ENCODE peak calls at places on chromosomes 3 and 15, in eight cellular contexts. Q is tibial nerve, X is Peyer's patch, I is transverse colon, D is thyroid gland, Y is uterus, V is stomach, R is gastrocnemius medialis. K is an unnamed sample.

GRCh38 chr15:57494575-57494974 is 97.1 kb upstream of the MYZAP start:
- DNase-seq in D (no peak), R (no peak), X (no peak), V (no peak), I (no peak), Q (no peak), Y (no peak), K (no peak)

GRCh38 chr3:48016336-48016973 is at the start of gene MAP4:
- DNase-seq in I (no peak), V (no peak), Q (no peak), Y (no peak), R (peak; percentile 46), X (no peak), D (no peak), K (no peak)

GRCh38 chr3:72306800-72307341 is 521.9 kb upstream of the PROK2 start:
- DNase-seq in I (no peak), V (no peak), R (no peak), Y (peak; percentile 53), Q (no peak), D (no peak), X (no peak), K (no peak)

GRCh38 chr3:43373588-43373935 is 87.2 kb downstream of the SNRK start:
- DNase-seq in V (no peak), Y (no peak), D (no peak), I (no peak), R (no peak), X (no peak), Q (no peak), K (no peak)

GRCh38 chr3:100402150-100402706 is 889 bp downstream of the LNP1 start:
- DNase-seq in R (no peak), Q (no peak), D (no peak), V (no peak), Y (no peak), X (no peak), I (no peak), K (no peak)

GRCh38 chr15:79282371-79283251 is at the start of gene ANKRD34C:
- DNase-seq in R (no peak), V (no peak), X (no peak), Y (no peak), D (no peak), I (no peak), Q (no peak), K (no peak)

GRCh38 chr3:107574650-107575049 is 51.9 kb downstream of the BBX start:
- DNase-seq in I (no peak), Q (no peak), Y (no peak), R (no peak), X (no peak), V (no peak), D (no peak), K (no peak)

GRCh38 chr3:10946526-10946925 is 46.0 kb upstream of the SLC6A1 start:
- DNase-seq in Y (no peak), I (no peak), R (no peak), V (no peak), X (no peak), Q (no peak), D (no peak), K (no peak)

GRCh38 chr15:31377030-31377429 is 50.4 kb downstream of the KLF13 start:
- DNase-seq in R (no peak), I (peak; percentile 77), Y (no peak), X (peak; percentile 89), Q (no peak), V (no peak), D (peak; percentile 89), K (no peak)

GRCh38 chr3:108008931-108009635 is 81.7 kb downstream of the CD47 start:
- DNase-seq in V (no peak), R (no peak), D (no peak), Y (no peak), Q (no peak), I (no peak), X (no peak), K (no peak)

GRCh38 chr3:50028336-50028735 is 60.4 kb upstream of the RBM5 start:
- DNase-seq in Y (no peak), I (no peak), X (no peak), Q (no peak), D (no peak), V (no peak), R (no peak), K (no peak)

GRCh38 chr3:39962566-39962965 is 153.2 kb downstream of the MYRIP start:
- DNase-seq in V (no peak), R (no peak), Q (no peak), X (no peak), I (no peak), Y (peak; percentile 16), D (peak; percentile 2), K (no peak)

GRCh38 chr15:63953524-63953923 is 92.8 kb downstream of the DAPK2 start:
- DNase-seq in D (no peak), Q (no peak), V (no peak), R (no peak), I (no peak), Y (no peak), X (no peak), K (no peak)

GRCh38 chr3:194271459-194272035 is 79.6 kb downstream of the CPN2 start:
- DNase-seq in R (no peak), Y (no peak), I (no peak), Q (no peak), V (no peak), D (no peak), X (no peak), K (no peak)

GRCh38 chr3:125051715-125052581 is 3.8 kb downstream of the HEG1 start:
- DNase-seq in R (peak; percentile 38), V (no peak), Q (peak; percentile 26), D (peak; percentile 54), Y (peak; percentile 61), I (peak; percentile 30), X (peak; percentile 64), K (peak; percentile 65)

GRCh38 chr15:66038387-66039116 is 169.3 kb downstream of the RAB11A start:
- DNase-seq in D (no peak), Q (no peak), R (no peak), V (no peak), I (no peak), Y (no peak), X (no peak), K (no peak)

GRCh38 chr15:77506311-77507150 is 85.8 kb downstream of the HMG20A start:
- DNase-seq in V (peak; percentile 61), Q (peak; percentile 69), D (peak; percentile 86), I (peak; percentile 53), Y (peak; percentile 40), X (peak; percentile 52), R (peak; percentile 26), K (peak; percentile 66)

GRCh38 chr15:96335429-96335807 is 4.9 kb downstream of the NR2F2 start:
- DNase-seq in I (peak; percentile 7), X (no peak), V (no peak), Y (no peak), R (no peak), D (no peak), Q (no peak), K (no peak)

GRCh38 chr15:34182942-34183341 is 27.0 kb downstream of the KATNBL1 start:
- DNase-seq in D (no peak), I (no peak), Y (no peak), Q (no peak), R (no peak), X (no peak), V (no peak), K (no peak)

GRCh38 chr3:189355481-189356201 is 183.9 kb downstream of the TPRG1 start:
- DNase-seq in R (peak; percentile 33), D (no peak), Y (no peak), V (no peak), I (peak; percentile 23), X (peak; percentile 50), Q (no peak), K (no peak)

GRCh38 chr3:71142440-71143161 is 440.9 kb downstream of the FOXP1 start:
- DNase-seq in I (no peak), V (no peak), Q (no peak), D (no peak), X (no peak), R (no peak), Y (no peak), K (no peak)

GRCh38 chr3:105449393-105449792 is 82.7 kb downstream of the ALCAM start:
- DNase-seq in D (no peak), R (no peak), Y (no peak), Q (no peak), V (no peak), X (no peak), I (no peak), K (no peak)

GRCh38 chr3:105444725-105445124 is 78.0 kb downstream of the ALCAM start:
- DNase-seq in R (no peak), X (no peak), V (no peak), I (no peak), D (no peak), Y (no peak), Q (no peak), K (no peak)

GRCh38 chr3:105448338-105448982 is 81.8 kb downstream of the ALCAM start:
- DNase-seq in D (no peak), X (no peak), Y (no peak), I (no peak), R (no peak), Q (no peak), V (no peak), K (no peak)
- TF ChIP-seq POLR2A in D (no peak), X (no peak), Y (no peak), I (no peak), R (no peak), Q (no peak), V (no peak), K (no peak)

DNA sequence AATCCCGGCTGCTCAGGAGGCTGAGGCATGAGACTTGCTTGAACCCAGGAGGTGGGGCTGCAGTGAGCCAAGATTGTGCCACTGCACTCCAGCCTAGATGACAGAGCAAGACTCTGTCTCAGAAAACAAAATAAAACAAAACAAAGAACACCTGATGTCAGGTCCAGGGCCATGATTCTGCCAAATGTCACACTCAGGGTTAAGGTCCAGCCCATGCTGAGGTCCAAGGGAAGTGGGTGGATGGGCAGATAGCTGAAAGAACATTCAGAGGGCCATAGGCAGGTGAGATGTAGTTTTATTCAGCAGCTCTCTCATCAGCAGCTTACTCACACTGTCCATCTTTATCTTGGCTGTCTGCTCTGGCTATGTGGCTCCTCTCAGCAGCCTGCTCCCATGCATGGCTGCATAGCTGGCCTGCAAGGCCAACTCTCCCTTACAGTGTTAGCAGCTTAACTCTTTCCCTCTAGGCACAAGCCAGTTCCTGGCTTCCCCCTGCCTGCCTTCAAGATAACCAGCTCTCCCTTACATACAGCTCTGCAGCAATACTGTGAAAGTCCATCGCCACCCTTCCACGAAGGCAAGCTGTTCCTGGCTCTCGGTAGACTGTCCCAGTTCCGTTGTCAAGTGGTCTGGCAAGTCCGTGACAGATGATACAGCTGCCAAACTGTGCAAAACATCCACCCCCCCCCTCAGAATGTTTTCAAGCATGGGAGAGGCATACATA is 62.4 kb upstream of the SIAH2 start:
- DNase-seq in Q (no peak), X (no peak), Y (no peak), D (peak; percentile 54), R (no peak), V (no peak), I (no peak), K (no peak)
- H3K36me3 ChIP-seq in Q (no peaks in the 10 kb centered on the region), X (no peaks in the 10 kb centered on the region), Y (no peaks in the 10 kb centered on the region), D (no peaks in the 10 kb centered on the region), R (no peaks in the 10 kb centered on the region), V (no peaks in the 10 kb centered on the region), I (no peaks in the 10 kb centered on the region), K (no peaks in the 10 kb centered on the region)

GRCh38 chr3:4071481-4072184 is 231.5 kb upstream of the SETMAR start:
- DNase-seq in R (no peak), V (no peak), D (no peak), Y (no peak), X (peak; percentile 58), I (peak; percentile 9), Q (no peak), K (no peak)
- H3K4me3 ChIP-seq in R (no peak overlapping the region), V (no peak overlapping the region), D (no peak overlapping the region), Y (no peak overlapping the region), X (no peak overlapping the region), I (no peak overlapping the region), Q (no peak overlapping the region), K (no peak overlapping the region)

GRCh38 chr15:74433592-74434259 is at the start of gene SEMA7A:
- DNase-seq in D (peak; percentile 74), X (peak; percentile 94), Q (peak; percentile 55), I (peak; percentile 84), V (peak; percentile 83), R (peak; percentile 62), Y (peak; percentile 81), K (peak; percentile 86)
- TF ChIP-seq POLR2A in D (no peak), X (peak; percentile 29), Q (peak; percentile 75), I (peak; percentile 9), V (no peak), R (peak; percentile 77), Y (peak; percentile 69), K (peak; percentile 69)